ENCODE peak calls at places on chromosomes 3 and 15, in five cellular contexts. C is cardiac fibroblast, R is fibroblast of the aortic adventitia, W is cardiac muscle cell, X is kidney. F is an unnamed sample.
A peak's percentile ranks its signal among the peaks of the same experiment; 100 is the strongest.

GRCh38 chr15:68277131-68277604 is 377 bp upstream of the FEM1B start:
- DNase-seq in C (peak; percentile 79), R (peak; percentile 68), W (peak; percentile 56), X (no peak), F (no peak)

GRCh38 chr3:64645236-64645635 is 42.6 kb downstream of the ADAMTS9 start:
- DNase-seq in C (peak; percentile 35), R (peak; percentile 12), W (no peak), X (no peak), F (no peak)

GRCh38 chr3:170414202-170414663 is 4.4 kb upstream of the CLDN11 start:
- DNase-seq in C (peak; percentile 91), R (peak; percentile 98), W (peak; percentile 77), X (no peak), F (no peak)

GRCh38 chr15:57726411-57726810 is 19.9 kb downstream of the POLR2M start:
- DNase-seq in C (peak; percentile 22), R (no peak), W (no peak), X (no peak), F (no peak)

GRCh38 chr3:56929809-56930615 is 128.3 kb upstream of the ARHGEF3 start:
- DNase-seq in C (no peak), R (peak; percentile 50), W (no peak), X (no peak), F (no peak)

GRCh38 chr3:31980530-31981205 is 394 bp downstream of the OSBPL10 start:
- DNase-seq in C (peak; percentile 57), R (peak; percentile 28), W (peak; percentile 54), X (peak; percentile 88), F (no peak)

GRCh38 chr3:38724392-38724736 is 74.9 kb upstream of the SCN5A start:
- DNase-seq in C (no peak), R (no peak), W (no peak), X (no peak), F (no peak)

GRCh38 chr15:37045859-37046318 is 54.5 kb downstream of the MEIS2 start:
- DNase-seq in C (no peak), R (no peak), W (no peak), X (no peak), F (no peak)

GRCh38 chr3:188832146-188832545 is 339.6 kb upstream of the TPRG1 start:
- DNase-seq in C (no peak), R (no peak), W (no peak), X (no peak), F (no peak)

GRCh38 chr3:194851254-194851653 is 165.6 kb downstream of the FAM43A start:
- DNase-seq in C (no peak), R (no peak), W (no peak), X (no peak), F (no peak)

GRCh38 chr15:58515807-58516206 is 84.0 kb downstream of the LIPC start:
- DNase-seq in C (no peak), R (no peak), W (no peak), X (no peak), F (no peak)

GRCh38 chr3:187012609-187013051 is 82.3 kb downstream of the ST6GAL1 start:
- DNase-seq in C (peak; percentile 34), R (no peak), W (no peak), X (peak; percentile 77), F (no peak)

GRCh38 chr3:66041116-66041515 is 2.4 kb upstream of the MAGI1 start:
- DNase-seq in C (peak; percentile 44), R (peak; percentile 71), W (no peak), X (no peak), F (no peak)

GRCh38 chr3:44060164-44060563 is 181.5 kb upstream of the TOPAZ1 start:
- DNase-seq in C (no peak), R (no peak), W (no peak), X (no peak), F (no peak)

GRCh38 chr3:58531956-58532355 is 5.0 kb downstream of the ACOX2 start:
- DNase-seq in C (no peak), R (no peak), W (no peak), X (no peak), F (no peak)

GRCh38 chr3:178140491-178140890 is 395.7 kb upstream of the KCNMB2 start:
- DNase-seq in C (peak; percentile 58), R (no peak), W (no peak), X (no peak), F (no peak)

GRCh38 chr3:45546636-45547201 is 47.8 kb upstream of the LIMD1 start:
- DNase-seq in C (no peak), R (no peak), W (peak; percentile 54), X (no peak), F (no peak)

GRCh38 chr3:122246214-122246613 is 62.7 kb downstream of the CASR start:
- DNase-seq in C (no peak), R (peak; percentile 18), W (no peak), X (no peak), F (no peak)

GRCh38 chr3:186519021-186519658 is 25.0 kb downstream of the CRYGS start:
- DNase-seq in C (no peak), R (no peak), W (no peak), X (no peak), F (no peak)

GRCh38 chr3:155382396-155383042 is 89.0 kb upstream of the STRIT1 start:
- DNase-seq in C (peak; percentile 63), R (peak; percentile 77), W (peak; percentile 87), X (no peak), F (no peak)
- TF ChIP-seq CTCF in C (peak; percentile 86), R (peak; percentile 89), W (peak; percentile 84), X (peak; percentile 68), F (peak; percentile 85)

GRCh38 chr15:29568840-29569532 is 253.3 kb downstream of the TJP1 start:
- DNase-seq in C (peak; percentile 15), R (no peak), W (peak; percentile 64), X (no peak), F (no peak)
- TF ChIP-seq CTCF in C (no peak), R (no peak), W (peak; percentile 14), X (peak; percentile 37), F (peak; percentile 70)

DNA sequence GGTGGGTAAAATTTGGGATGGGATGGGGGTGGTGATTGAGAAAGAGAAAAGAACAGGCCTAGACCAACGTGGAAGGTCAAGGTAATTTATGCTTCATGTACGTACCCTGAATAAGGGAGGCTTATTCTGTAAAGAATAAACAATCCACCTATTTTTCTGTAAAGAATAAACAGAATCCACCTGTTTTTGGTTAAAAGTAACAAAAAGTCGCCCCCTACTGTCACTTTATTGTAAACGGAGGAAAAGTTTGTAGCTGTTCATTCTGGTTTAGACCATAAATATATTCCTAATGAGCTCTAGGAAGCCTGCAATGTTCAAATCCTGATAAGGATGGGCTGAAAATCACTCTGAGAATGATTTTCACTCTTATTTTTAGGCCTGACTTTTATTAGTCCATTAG is 23.5 kb upstream of the SQOR start:
- DNase-seq in C (peak; percentile 36), R (peak; percentile 43), W (no peak), X (no peak), F (no peak)
- TF ChIP-seq CTCF in C (peak; percentile 47), R (peak; percentile 48), W (peak; percentile 49), X (peak; percentile 37), F (peak; percentile 84)

GRCh38 chr15:88258021-88258641 is 1.6 kb upstream of the NTRK3 start:
- DNase-seq in C (no peak), R (peak; percentile 22), W (peak; percentile 86), X (no peak), F (no peak)
- TF ChIP-seq CTCF in C (peak; percentile 27), R (peak; percentile 44), W (peak; percentile 33), X (no peak), F (peak; percentile 52)

GRCh38 chr15:73781038-73781925 is 28.1 kb upstream of the INSYN1 start:
- DNase-seq in C (peak; percentile 43), R (peak; percentile 34), W (peak; percentile 62), X (no peak), F (no peak)
- TF ChIP-seq CTCF in C (peak; percentile 51), R (peak; percentile 46), W (peak; percentile 49), X (no peak), F (peak; percentile 65)

DNA sequence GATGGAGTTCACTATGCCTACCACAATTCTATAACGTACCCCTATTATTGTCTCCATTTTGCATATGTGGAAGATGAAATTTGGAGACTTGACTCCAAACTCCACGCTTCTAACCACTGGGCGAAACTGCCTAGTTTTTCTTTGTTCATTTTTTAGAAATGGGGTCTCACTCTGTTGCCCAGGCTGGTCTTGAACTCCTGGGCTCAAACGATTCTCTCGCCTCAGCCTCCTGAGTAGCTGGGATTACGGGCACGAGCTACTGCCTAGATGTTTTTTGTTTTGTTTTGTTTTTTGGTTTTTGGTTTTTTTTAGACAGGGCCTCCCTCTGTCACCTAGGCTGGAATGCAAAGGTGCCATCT is 584 bp upstream of the RPL32 start:
- DNase-seq in C (no peak), R (no peak), W (no peak), X (no peak), F (no peak)
- TF ChIP-seq CTCF in C (no peak), R (no peak), W (no peak), X (no peak), F (peak; percentile 54)